ENCODE peak calls at places on chromosomes 2 and 18, in eight cellular contexts. V is GM12865; N is adrenal gland; J is CD4-positive, alpha-beta T cell; Z is neural crest cell; A is uterus; S is DND-41; T is HFFc6. K is an unnamed sample.
A peak's percentile ranks its signal among the peaks of the same experiment; 100 is the strongest.

GRCh38 chr18:38350141-38350540 is 784.5 kb upstream of the CELF4 start:
- DNase-seq in V (no peak), N (no peak), J (no peak), Z (no peak), A (no peak), S (no peak), T (no peak), K (no peak)

GRCh38 chr2:11411768-11412448 is 54.1 kb downstream of the E2F6 start:
- DNase-seq in V (peak; percentile 32), N (peak; percentile 77), J (no peak), Z (peak; percentile 51), A (peak; percentile 54), S (no peak), T (peak; percentile 25), K (no peak)

GRCh38 chr2:158998486-158999248 is 30.2 kb downstream of the TANC1 start:
- DNase-seq in V (no peak), N (peak; percentile 76), J (no peak), Z (no peak), A (no peak), S (no peak), T (no peak), K (no peak)

GRCh38 chr2:161981016-161981415 is 93.0 kb downstream of the DPP4 start:
- DNase-seq in V (no peak), N (no peak), J (no peak), Z (no peak), A (no peak), S (no peak), T (no peak), K (no peak)

GRCh38 chr2:190717764-190718651 is 69.1 kb downstream of the NAB1 start:
- DNase-seq in V (no peak), N (no peak), J (no peak), Z (no peak), A (no peak), S (no peak), T (no peak), K (no peak)

GRCh38 chr2:160402997-160403979 is 90.3 kb downstream of the RBMS1 start:
- DNase-seq in V (no peak), N (no peak), J (no peak), Z (no peak), A (no peak), S (no peak), T (peak; percentile 51), K (no peak)

GRCh38 chr2:226483745-226484619 is 315.6 kb downstream of the IRS1 start:
- DNase-seq in V (no peak), N (no peak), J (no peak), Z (no peak), A (no peak), S (no peak), T (peak; percentile 64), K (peak; percentile 63)

GRCh38 chr18:79275992-79276391 is 119.7 kb upstream of the NFATC1 start:
- DNase-seq in V (peak; percentile 69), N (no peak), J (no peak), Z (no peak), A (no peak), S (no peak), T (peak; percentile 16), K (no peak)

GRCh38 chr2:102841107-102841840 is 79.4 kb downstream of the TMEM182 start:
- DNase-seq in V (peak; percentile 56), N (peak; percentile 79), J (no peak), Z (peak; percentile 68), A (no peak), S (peak; percentile 52), T (peak; percentile 25), K (no peak)

GRCh38 chr2:126059379-126059778 is 596.6 kb upstream of the GYPC start:
- DNase-seq in V (no peak), N (no peak), J (no peak), Z (peak; percentile 3), A (no peak), S (no peak), T (no peak), K (no peak)

GRCh38 chr2:2902551-2903216 is 474.9 kb downstream of the EIPR1 start:
- DNase-seq in V (no peak), N (peak; percentile 37), J (no peak), Z (no peak), A (no peak), S (no peak), T (no peak), K (no peak)

GRCh38 chr2:108240966-108241365 is 1.2 kb downstream of the SULT1C3 start:
- DNase-seq in V (no peak), N (no peak), J (no peak), Z (no peak), A (no peak), S (no peak), T (no peak), K (no peak)

GRCh38 chr18:8029061-8029460 is 461.9 kb downstream of the PTPRM start:
- DNase-seq in V (no peak), N (no peak), J (no peak), Z (no peak), A (no peak), S (no peak), T (no peak), K (no peak)

GRCh38 chr2:240963376-240964220 is 34.8 kb upstream of the SNED1 start:
- DNase-seq in V (no peak), N (peak; percentile 42), J (no peak), Z (no peak), A (peak; percentile 20), S (no peak), T (no peak), K (no peak)

GRCh38 chr2:167905668-167906067 is 341.7 kb downstream of the STK39 start:
- DNase-seq in V (no peak), N (no peak), J (no peak), Z (no peak), A (no peak), S (no peak), T (no peak), K (no peak)

GRCh38 chr2:164498841-164499240 is 122.4 kb downstream of the GRB14 start:
- DNase-seq in V (no peak), N (no peak), J (no peak), Z (no peak), A (no peak), S (no peak), T (no peak), K (no peak)

GRCh38 chr2:164496881-164497280 is 124.4 kb downstream of the GRB14 start:
- DNase-seq in V (no peak), N (no peak), J (no peak), Z (no peak), A (no peak), S (no peak), T (no peak), K (no peak)

GRCh38 chr2:164496421-164496820 is 124.9 kb downstream of the GRB14 start:
- DNase-seq in V (no peak), N (no peak), J (no peak), Z (no peak), A (no peak), S (no peak), T (no peak), K (no peak)

DNA sequence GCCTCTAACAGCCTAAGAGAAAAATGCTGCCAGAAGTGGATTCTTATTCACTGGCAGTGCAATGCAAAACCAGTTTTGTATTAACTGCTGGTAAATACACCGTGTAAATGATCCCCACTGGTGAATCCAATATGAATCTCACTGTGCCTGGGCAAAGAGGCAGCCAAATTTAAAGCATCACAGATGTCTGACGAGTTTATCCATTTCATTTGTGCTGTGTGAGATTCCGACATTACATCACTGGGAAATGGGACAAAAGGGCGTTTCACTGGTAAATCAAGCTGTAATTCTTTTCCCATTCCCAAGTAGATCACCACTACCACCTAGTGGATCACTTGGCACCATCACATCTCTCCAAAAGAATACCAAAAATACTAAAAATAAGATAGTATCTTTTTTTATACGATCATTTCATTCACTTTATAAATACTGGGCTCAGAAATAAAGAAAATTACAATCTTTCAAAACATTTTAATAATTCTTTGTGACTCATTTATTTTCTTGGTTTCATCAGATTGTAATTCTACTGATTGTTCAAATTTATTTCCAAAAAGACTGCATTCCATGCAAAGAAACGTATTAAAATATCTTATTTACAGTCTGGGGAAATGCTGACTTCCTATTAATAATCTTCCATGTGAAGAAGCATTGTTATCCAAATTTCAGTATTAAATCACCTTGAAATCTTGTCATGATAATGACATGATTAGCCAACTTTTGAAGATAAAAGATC is 125.6 kb downstream of the GRB14 start:
- DNase-seq in V (no peak), N (no peak), J (no peak), Z (peak; percentile 25), A (no peak), S (no peak), T (peak; percentile 53), K (peak; percentile 8)
- TF ChIP-seq CTCF in V (no peak), N (peak; percentile 31), J (no peak), Z (peak; percentile 75), A (no peak), S (peak; percentile 48), T (peak; percentile 81), K (peak; percentile 60)

DNA sequence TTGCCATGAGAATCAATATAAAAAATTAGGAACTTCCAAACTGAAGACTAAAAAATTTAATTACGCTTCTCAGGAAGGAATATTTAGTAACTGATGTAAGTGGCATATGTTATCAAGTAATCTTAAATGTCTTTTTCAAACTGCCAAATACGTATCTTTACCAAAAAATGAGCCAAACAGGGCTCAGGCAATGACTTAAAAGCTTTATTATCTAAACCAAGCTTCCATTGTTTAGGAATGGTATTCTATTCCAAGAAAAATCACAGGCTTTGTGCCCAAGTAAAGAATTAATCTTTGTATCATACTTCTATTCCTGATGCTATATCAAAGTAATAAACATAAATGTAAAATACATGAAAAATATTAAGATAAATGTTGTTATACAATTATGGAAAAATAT is 71.7 kb upstream of the GRB14 start:
- DNase-seq in V (no peak), N (no peak), J (no peak), Z (no peak), A (no peak), S (no peak), T (no peak), K (no peak)
- TF ChIP-seq CTCF in V (no peak), N (no peak), J (no peak), Z (no peak), A (no peak), S (no peak), T (no peak), K (no peak)

GRCh38 chr2:56130463-56131070 is 53.2 kb upstream of the CCDC85A start:
- DNase-seq in V (peak; percentile 15), N (no peak), J (no peak), Z (no peak), A (no peak), S (peak; percentile 11), T (peak; percentile 41), K (no peak)
- TF ChIP-seq CTCF in V (peak; percentile 44), N (peak; percentile 38), J (no peak), Z (peak; percentile 74), A (no peak), S (peak; percentile 66), T (peak; percentile 88), K (peak; percentile 87)

DNA sequence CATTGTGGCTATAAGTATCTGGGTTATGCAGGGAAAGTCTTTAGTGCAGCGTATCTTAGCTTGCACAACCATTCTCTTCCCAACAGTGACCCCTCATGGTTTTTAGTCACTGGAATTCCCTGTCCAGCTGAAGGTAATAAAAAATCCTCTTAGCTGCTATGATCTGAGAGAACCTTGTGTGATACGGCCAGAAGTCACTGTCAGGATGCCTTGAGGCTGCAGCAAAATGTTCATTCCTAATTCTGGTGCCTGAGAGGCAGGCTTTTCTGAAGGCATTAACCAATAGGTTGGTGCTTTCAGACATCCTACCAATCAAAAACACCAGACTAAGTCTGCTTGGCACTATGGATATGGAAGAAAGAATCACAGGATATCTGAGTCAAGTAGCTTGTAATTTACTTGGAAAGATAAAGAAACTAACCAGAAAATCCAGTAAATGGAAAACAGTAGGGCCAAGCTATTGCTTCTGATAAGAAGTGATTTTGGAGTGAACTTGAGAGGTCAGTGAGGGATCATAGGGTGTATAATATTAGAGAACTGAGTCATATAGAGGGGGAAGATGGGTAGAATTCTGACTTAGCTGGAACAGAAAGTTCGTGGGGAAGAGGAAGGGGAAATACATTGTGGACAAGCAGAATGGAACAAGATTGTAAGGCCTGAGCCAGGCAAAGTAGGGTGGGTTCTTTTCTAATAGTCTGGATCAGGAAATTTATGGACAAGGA is 89.0 kb upstream of the SLC14A2 start:
- DNase-seq in V (no peak), N (no peak), J (no peak), Z (no peak), A (peak; percentile 28), S (no peak), T (peak; percentile 11), K (peak; percentile 43)
- TF ChIP-seq CTCF in V (no peak), N (no peak), J (no peak), Z (no peak), A (no peak), S (no peak), T (no peak), K (peak; percentile 42)

K was measured in BJ.